ENCODE peak calls at places on chromosomes 7 and 10, in six cellular contexts. P is hepatocyte, M is left lung, X is fibroblast of lung, T is PC-3, Y is mucosa of descending colon. U is an unnamed sample.

GRCh38 chr10:78805176-78805575 is 263.6 kb upstream of the ZMIZ1 start:
- DNase-seq in P (peak; percentile 92), M (no peak), X (peak; percentile 98), T (peak; percentile 100), Y (peak; percentile 63), U (peak; percentile 98)

GRCh38 chr7:116330961-116331360 is 120.6 kb downstream of the TES start:
- DNase-seq in P (no peak), M (no peak), X (peak; percentile 86), T (no peak), Y (no peak), U (no peak)

GRCh38 chr7:98802088-98802780 is 67.6 kb downstream of the TMEM130 start:
- DNase-seq in P (peak; percentile 88), M (peak; percentile 51), X (peak; percentile 4), T (peak; percentile 10), Y (no peak), U (no peak)

GRCh38 chr7:38229386-38229785 is 44.0 kb downstream of the TARP start:
- DNase-seq in P (no peak), M (no peak), X (peak; percentile 65), T (peak; percentile 30), Y (no peak), U (peak; percentile 51)

GRCh38 chr10:114550756-114551290 is 107.3 kb downstream of the ABLIM1 start:
- DNase-seq in P (peak; percentile 78), M (no peak), X (peak; percentile 66), T (peak; percentile 55), Y (no peak), U (peak; percentile 55)

GRCh38 chr10:51233337-51234100 is 159.2 kb downstream of the PRKG1 start:
- DNase-seq in P (no peak), M (no peak), X (no peak), T (peak; percentile 68), Y (no peak), U (no peak)

GRCh38 chr7:124761164-124761715 is 4.4 kb downstream of the GPR37 start:
- DNase-seq in P (no peak), M (no peak), X (no peak), T (no peak), Y (no peak), U (no peak)

GRCh38 chr7:116955801-116956514 is 2.7 kb downstream of the ST7 start:
- DNase-seq in P (no peak), M (no peak), X (peak; percentile 59), T (no peak), Y (no peak), U (no peak)

GRCh38 chr7:131424219-131424822 is 96.6 kb downstream of the MKLN1 start:
- DNase-seq in P (peak; percentile 32), M (no peak), X (peak; percentile 73), T (peak; percentile 57), Y (no peak), U (peak; percentile 17)

GRCh38 chr10:71835671-71836593 is 15.1 kb downstream of the PSAP start:
- DNase-seq in P (peak; percentile 46), M (no peak), X (peak; percentile 92), T (no peak), Y (no peak), U (peak; percentile 96)

GRCh38 chr10:1807196-1807595 is 69.9 kb upstream of the ADARB2 start:
- DNase-seq in P (no peak), M (no peak), X (no peak), T (no peak), Y (no peak), U (no peak)

GRCh38 chr7:157337316-157338149 is 729 bp downstream of the DNAJB6 start:
- DNase-seq in P (peak; percentile 87), M (peak; percentile 94), X (peak; percentile 56), T (peak; percentile 49), Y (peak; percentile 86), U (peak; percentile 72)

GRCh38 chr10:8229153-8229552 is 174.7 kb downstream of the GATA3 start:
- DNase-seq in P (no peak), M (no peak), X (no peak), T (peak; percentile 18), Y (no peak), U (no peak)

GRCh38 chr7:44232396-44232795 is 31.6 kb downstream of the YKT6 start:
- DNase-seq in P (no peak), M (no peak), X (no peak), T (no peak), Y (no peak), U (no peak)

GRCh38 chr7:65390588-65390987 is 16.9 kb downstream of the ZNF92 start:
- DNase-seq in P (peak; percentile 49), M (no peak), X (no peak), T (no peak), Y (no peak), U (no peak)

GRCh38 chr7:13880789-13881188 is 108.7 kb downstream of the ETV1 start:
- DNase-seq in P (no peak), M (no peak), X (peak; percentile 18), T (peak; percentile 85), Y (no peak), U (no peak)

GRCh38 chr10:15309221-15309620 is 61.9 kb downstream of the FAM171A1 start:
- DNase-seq in P (no peak), M (no peak), X (no peak), T (no peak), Y (no peak), U (no peak)

GRCh38 chr7:113304104-113304503 is 185.8 kb upstream of the SMIM30 start:
- DNase-seq in P (no peak), M (no peak), X (no peak), T (no peak), Y (no peak), U (no peak)

GRCh38 chr10:127441350-127442219 is 107.5 kb upstream of the NPS start:
- DNase-seq in P (no peak), M (no peak), X (no peak), T (no peak), Y (peak; percentile 50), U (no peak)

GRCh38 chr7:73994023-73994422 is 34.0 kb upstream of the ELN start:
- DNase-seq in P (no peak), M (no peak), X (no peak), T (no peak), Y (no peak), U (no peak)

GRCh38 chr7:73995330-73995729 is 32.6 kb upstream of the ELN start:
- DNase-seq in P (peak; percentile 42), M (no peak), X (peak; percentile 43), T (peak; percentile 13), Y (no peak), U (no peak)

GRCh38 chr7:73994761-73995160 is 33.2 kb upstream of the ELN start:
- DNase-seq in P (no peak), M (no peak), X (no peak), T (no peak), Y (no peak), U (no peak)

GRCh38 chr7:73991522-73992103 is 36.4 kb upstream of the ELN start:
- DNase-seq in P (no peak), M (no peak), X (no peak), T (no peak), Y (no peak), U (no peak)

DNA sequence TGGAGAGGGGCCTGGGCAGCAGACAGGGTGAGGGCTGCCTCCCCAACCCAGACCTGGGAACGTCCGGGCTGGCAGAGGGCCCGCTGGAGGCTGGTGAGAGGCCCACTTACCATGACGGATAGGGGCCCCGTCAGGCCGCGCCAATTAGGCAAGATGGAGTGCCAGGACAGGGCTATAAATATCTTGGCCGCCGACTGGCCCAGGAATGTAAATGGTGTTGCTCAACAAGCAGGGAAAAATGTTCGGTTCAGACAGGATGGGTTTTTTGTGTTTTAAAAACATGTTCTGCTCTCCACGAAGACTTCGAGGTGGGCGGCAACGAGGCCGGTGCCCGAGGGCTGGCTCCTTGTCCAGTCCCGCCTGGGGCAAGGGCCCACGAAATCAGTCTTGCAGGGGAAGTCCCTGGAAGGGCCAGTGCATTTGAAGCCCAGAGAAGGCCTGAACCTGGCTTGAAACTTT is 35.8 kb upstream of the ELN start:
- DNase-seq in P (no peak), M (no peak), X (peak; percentile 81), T (no peak), Y (peak; percentile 62), U (peak; percentile 88)
- H3K4me3 ChIP-seq in P (no peak overlapping the region), M (no peak overlapping the region), X (no peak overlapping the region), T (no peak overlapping the region), Y (no peak overlapping the region), U (no peak overlapping the region)

DNA sequence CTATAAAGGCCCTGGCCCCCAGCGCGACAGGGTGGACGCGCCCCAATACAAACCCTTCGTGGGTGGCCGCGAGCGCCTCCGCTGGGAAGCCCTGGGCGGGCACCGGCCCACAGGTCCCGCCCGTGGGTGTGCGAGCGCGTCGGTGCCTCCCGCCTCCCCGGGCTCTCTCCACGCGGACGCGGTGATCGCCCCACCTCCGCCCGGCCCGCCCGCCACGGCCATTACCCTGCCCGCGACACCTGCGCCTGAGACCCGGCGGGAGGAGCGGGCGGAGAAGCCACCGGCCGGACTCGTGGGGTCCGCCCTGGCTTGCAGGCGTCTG is 81.2 kb downstream of the PAX2 start:
- DNase-seq in P (no peak), M (peak; percentile 72), X (no peak), T (no peak), Y (no peak), U (no peak)
- H3K4me1 ChIP-seq in P (peaks cover 34% of the 10 kb centered on the region), M (peaks cover 36% of the 10 kb centered on the region), X (no peaks in the 10 kb centered on the region), T (peaks cover 8% of the 10 kb centered on the region), Y (peaks cover 33% of the 10 kb centered on the region), U (no peaks in the 10 kb centered on the region)

GRCh38 chr7:24336461-24336860 is 52.5 kb downstream of the NPY start:
- DNase-seq in P (peak; percentile 63), M (no peak), X (no peak), T (no peak), Y (no peak), U (no peak)
- H3K4me3 ChIP-seq in P (no peak overlapping the region), M (no peak overlapping the region), X (no peak overlapping the region), T (no peak overlapping the region), Y (no peak overlapping the region), U (no peak overlapping the region)

GRCh38 chr7:12716134-12716667 is 28.8 kb downstream of the ARL4A start:
- DNase-seq in P (no peak), M (no peak), X (peak; percentile 38), T (no peak), Y (no peak), U (peak; percentile 27)

GRCh38 chr7:12714436-12714737 is 27.0 kb downstream of the ARL4A start:
- DNase-seq in P (no peak), M (no peak), X (no peak), T (no peak), Y (no peak), U (no peak)

GRCh38 chr7:12716722-12717121 is 29.3 kb downstream of the ARL4A start:
- DNase-seq in P (no peak), M (no peak), X (no peak), T (no peak), Y (no peak), U (no peak)

GRCh38 chr7:12713625-12714435 is 26.4 kb downstream of the ARL4A start:
- DNase-seq in P (no peak), M (no peak), X (no peak), T (no peak), Y (no peak), U (no peak)

DNA sequence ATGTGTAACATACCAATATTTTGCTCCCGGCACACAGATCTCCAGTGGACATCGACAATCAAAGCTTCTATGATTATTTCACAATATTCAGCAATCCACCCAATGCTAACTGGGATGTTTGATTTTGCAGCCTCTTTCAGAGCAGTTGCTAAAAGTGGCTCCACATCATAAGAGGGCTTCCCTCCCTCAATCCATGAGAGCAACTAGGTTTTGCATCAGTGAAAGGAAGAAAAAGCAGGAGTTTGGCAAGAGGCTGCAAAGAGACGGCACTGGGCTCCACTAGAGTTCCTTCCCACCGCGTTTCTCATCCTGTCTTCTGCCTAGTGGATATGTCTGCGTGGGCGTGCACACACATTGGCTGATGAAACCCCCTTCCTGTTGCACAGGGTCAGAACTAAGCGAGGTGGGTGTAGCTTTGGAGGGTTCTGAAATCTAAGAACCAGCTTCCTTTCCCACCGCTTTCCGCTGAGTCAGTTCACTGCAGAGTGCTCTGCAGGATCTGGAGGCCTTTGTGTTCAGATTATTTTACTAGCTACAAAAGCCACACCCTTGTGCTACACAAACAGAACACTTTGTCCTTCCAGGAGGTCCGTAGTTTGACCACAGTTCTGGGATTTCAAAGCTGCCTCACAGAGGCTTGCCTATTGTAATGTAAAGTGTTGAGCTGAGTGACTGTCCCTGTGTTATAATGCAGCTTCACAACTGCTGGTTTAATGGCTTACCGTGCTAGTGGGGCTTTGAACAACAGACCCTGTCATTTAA is 28.1 kb downstream of the ARL4A start:
- DNase-seq in P (peak; percentile 78), M (no peak), X (peak; percentile 99), T (peak; percentile 97), Y (peak; percentile 60), U (peak; percentile 24)
- H3K4me1 ChIP-seq in P (peaks cover 30% of the 10 kb centered on the region), M (peaks cover 61% of the 10 kb centered on the region), X (peaks cover 9% of the 10 kb centered on the region), T (peaks cover 74% of the 10 kb centered on the region), Y (peaks cover 11% of the 10 kb centered on the region), U (peaks cover 4% of the 10 kb centered on the region)

U was measured in cardiac muscle cell.